ENCODE peak calls at places on chromosomes 12 and 14, in six cellular contexts. Y is Panc1; P is A549; J is transverse colon; F is colonic mucosa; T is CD8-positive, alpha-beta T cell. L is an unnamed sample. For H3K9me3, the result is how much of the 10 kb centered on the place peaks cover.

GRCh38 chr12:85713368-85713767 is 122.8 kb downstream of the RASSF9 start:
- DNase-seq in Y (no peak), P (no peak), T (no peak), F (no peak), J (no peak), L (no peak)

GRCh38 chr14:82075566-82075965 is 541.9 kb upstream of the SEL1L start:
- DNase-seq in Y (no peak), P (no peak), T (no peak), J (no peak), F (no peak), L (no peak)

GRCh38 chr12:65876898-65877721 is 52.8 kb downstream of the HMGA2 start:
- DNase-seq in Y (no peak), T (no peak), P (no peak), F (no peak), J (no peak), L (no peak)

GRCh38 chr14:75543258-75543657 is 21.0 kb downstream of the BATF start:
- DNase-seq in T (no peak), F (no peak), J (no peak), P (no peak), Y (no peak), L (no peak)

GRCh38 chr14:64705406-64706118 is 1.3 kb downstream of the PLEKHG3 start:
- DNase-seq in P (no peak), J (no peak), T (no peak), F (peak), Y (no peak), L (no peak)

GRCh38 chr14:55794655-55795583 is 214.9 kb downstream of the KTN1 start:
- DNase-seq in T (no peak), F (peak), J (no peak), P (peak), Y (no peak), L (no peak)

GRCh38 chr12:132215644-132215989 is 71.4 kb downstream of the NOC4L start:
- DNase-seq in T (no peak), P (no peak), F (no peak), Y (no peak), J (no peak), L (no peak)

GRCh38 chr12:88860846-88861245 is 280.6 kb upstream of the KITLG start:
- DNase-seq in P (no peak), T (no peak), Y (no peak), F (no peak), J (no peak), L (no peak)

GRCh38 chr12:109735825-109736551 is 22.4 kb downstream of the FAM222A start:
- DNase-seq in Y (no peak), P (no peak), F (no peak), J (peak), T (no peak), L (peak)

GRCh38 chr14:99202516-99202915 is 69.5 kb downstream of the BCL11B start:
- DNase-seq in F (no peak), T (no peak), Y (no peak), P (no peak), J (no peak), L (no peak)

GRCh38 chr14:104138098-104138890 is at the start of gene KIF26A:
- DNase-seq in Y (no peak), J (peak), F (peak), T (no peak), P (peak), L (no peak)

GRCh38 chr14:58628381-58628780 is 9.4 kb upstream of the DACT1 start:
- DNase-seq in P (no peak), J (no peak), F (no peak), Y (no peak), T (no peak), L (no peak)

GRCh38 chr14:50082784-50083466 is 33.4 kb downstream of the VCPKMT start:
- DNase-seq in Y (no peak), T (peak), J (peak), P (no peak), F (no peak), L (peak)

GRCh38 chr12:115709410-115710065 is 568.0 kb downstream of the MED13L start:
- DNase-seq in Y (no peak), J (peak), F (no peak), T (no peak), P (no peak), L (no peak)

GRCh38 chr14:38138581-38139138 is 69.0 kb upstream of the SSTR1 start:
- DNase-seq in J (no peak), Y (no peak), F (no peak), P (peak), T (no peak), L (no peak)

GRCh38 chr12:49675137-49675536 is 32.1 kb downstream of the FMNL3 start:
- DNase-seq in F (no peak), T (no peak), P (no peak), J (no peak), Y (no peak), L (no peak)
- H3K9me3 ChIP-seq in F (under half), T (under half), P (under half), J (under half), Y (under half), L (under half)

DNA sequence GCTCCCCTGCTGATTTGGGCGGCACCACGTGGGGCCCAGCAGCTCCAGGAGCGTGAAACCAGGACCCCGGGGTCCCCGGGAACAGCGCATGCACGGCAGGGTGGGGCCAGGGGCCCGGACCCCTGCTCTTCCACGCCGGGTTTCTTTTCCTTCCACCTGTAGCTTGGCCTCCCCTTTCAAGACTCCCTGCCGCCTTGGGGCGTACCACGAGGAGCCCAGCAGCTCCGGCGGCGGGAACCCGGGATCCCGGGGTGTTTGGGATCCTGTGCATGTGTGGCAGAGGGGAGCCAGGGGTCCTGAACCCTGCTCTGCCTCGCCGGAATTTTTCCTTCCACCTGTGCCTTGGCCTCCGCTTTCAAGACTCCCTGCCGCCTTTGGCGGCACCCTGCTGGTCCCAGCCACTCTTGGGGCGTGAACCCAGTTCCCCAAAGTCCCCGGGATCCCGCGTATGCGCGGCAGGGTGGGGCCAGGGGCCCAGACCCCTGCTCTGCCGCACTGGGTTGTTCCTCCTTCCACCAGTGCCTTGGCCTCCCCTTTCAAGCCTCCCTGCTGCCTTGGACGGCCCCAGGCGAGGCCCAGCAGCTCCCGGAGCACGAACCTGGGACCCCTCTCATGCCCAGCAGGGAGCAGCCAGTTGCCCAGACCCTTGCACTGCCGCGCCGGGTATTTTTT is 322.7 kb downstream of the ALG10 start:
- DNase-seq in T (no peak), J (no peak), P (no peak), Y (no peak), F (no peak), L (no peak)
- H3K9me3 ChIP-seq in T (under half), J (under half), P (under half), Y (under half), F (under half), L (under half)

GRCh38 chr12:31846405-31846804 is 112.8 kb upstream of the RESF1 start:
- DNase-seq in P (no peak), J (no peak), T (no peak), F (no peak), Y (no peak), L (no peak)
- H3K9me3 ChIP-seq in P (under half), J (under half), T (under half), F (under half), Y (under half), L (under half)

GRCh38 chr12:82210882-82211281 is 147.3 kb downstream of the CCDC59 start:
- DNase-seq in P (no peak), Y (no peak), T (no peak), F (no peak), J (no peak), L (no peak)
- H3K9me3 ChIP-seq in P (under half), Y (under half), T (under half), F (under half), J (under half), L (under half)

DNA sequence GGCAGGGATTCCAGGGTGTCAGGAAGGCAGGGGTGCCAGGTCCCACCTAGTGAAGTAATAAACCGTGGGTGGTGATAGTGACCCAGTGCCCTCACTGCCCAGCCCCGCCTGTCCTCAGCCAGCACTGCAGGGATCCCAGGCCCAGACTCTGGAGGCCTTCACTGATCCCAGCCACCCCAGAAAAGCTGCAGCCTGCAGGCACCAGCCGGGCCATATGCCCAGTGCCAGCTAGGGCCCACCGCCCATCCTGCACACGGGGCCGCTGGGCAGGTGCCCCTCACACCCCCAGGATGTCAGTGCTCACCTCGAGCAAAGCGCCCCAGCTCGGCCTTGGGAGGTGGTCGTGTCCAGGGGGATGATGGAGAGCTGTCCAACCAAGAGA is 400.7 kb downstream of the TMEM121 start:
- DNase-seq in F (no peak), P (no peak), T (no peak), J (no peak), Y (no peak), L (no peak)
- H3K9me3 ChIP-seq in F (under half), P (under half), T (under half), J (under half), Y (under half), L (under half)

DNA sequence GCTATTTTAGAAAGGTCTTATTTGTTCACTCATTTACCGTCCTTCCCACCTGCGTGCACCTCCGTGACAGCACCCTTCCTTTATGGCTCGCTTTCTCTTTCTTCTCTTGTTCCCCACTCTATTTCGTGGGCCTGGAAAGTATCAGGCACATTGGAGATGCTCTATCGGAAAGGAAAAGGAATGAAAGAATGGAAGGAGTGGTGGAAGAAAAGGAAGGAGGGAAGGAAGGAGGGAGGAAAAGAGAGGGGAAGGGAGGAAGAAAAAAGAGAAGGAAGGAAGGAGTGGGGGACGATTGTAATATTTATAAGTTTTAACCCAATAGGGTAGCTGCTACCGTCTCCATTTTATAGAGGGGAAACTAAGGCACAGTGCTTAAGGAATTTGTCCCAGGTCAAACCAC is 363.4 kb downstream of the CACNA1C start:
- DNase-seq in F (no peak), T (no peak), J (no peak), P (no peak), Y (no peak), L (no peak)
- H3K9me3 ChIP-seq in F (under half), T (under half), J (under half), P (under half), Y (under half), L (under half)